ENCODE peak calls at places on chromosomes 16 and 17, in five cellular contexts. R, V, T, K and U are unnamed samples.

GRCh38 chr17:4329838-4330237 is 36.6 kb downstream of the UBE2G1 start:
- DNase-seq in V (no peak), R (peak; percentile 83), K (no peak), T (no peak), U (no peak)

GRCh38 chr16:70709457-70709856 is 23.6 kb upstream of the MTSS2 start:
- DNase-seq in V (no peak), R (no peak), K (no peak), T (no peak), U (no peak)

GRCh38 chr17:45312477-45313418 is 4.1 kb downstream of the MAP3K14 start:
- DNase-seq in K (no peak), R (no peak), T (no peak), V (no peak), U (no peak)

GRCh38 chr16:53123753-53124152 is 69.0 kb downstream of the CHD9 start:
- DNase-seq in K (no peak), T (no peak), R (no peak), V (no peak), U (no peak)

GRCh38 chr17:50276588-50277356 is 2.5 kb downstream of the TMEM92 start:
- DNase-seq in T (no peak), R (no peak), K (no peak), V (peak; percentile 30), U (no peak)

GRCh38 chr17:72287586-72287985 is 166.8 kb downstream of the SOX9 start:
- DNase-seq in T (no peak), V (no peak), K (no peak), R (no peak), U (no peak)

GRCh38 chr17:64073771-64074703 is 53.6 kb upstream of the ICAM2 start:
- DNase-seq in K (no peak), T (no peak), V (peak; percentile 69), R (no peak), U (no peak)

GRCh38 chr16:15865742-15866141 is 8.9 kb upstream of the MYH11 start:
- DNase-seq in V (no peak), R (no peak), T (no peak), K (no peak), U (no peak)

GRCh38 chr16:85557976-85558589 is 55.0 kb upstream of the GSE1 start:
- DNase-seq in T (no peak), R (no peak), V (no peak), K (no peak), U (no peak)

GRCh38 chr17:75778861-75779249 is 5.8 kb upstream of the UNK start:
- DNase-seq in K (no peak), T (peak; percentile 65), V (peak; percentile 72), R (no peak), U (no peak)

GRCh38 chr17:40311575-40311974 is 2.6 kb downstream of the RARA start:
- DNase-seq in T (no peak), R (no peak), V (no peak), K (no peak), U (no peak)

GRCh38 chr16:15737140-15737644 is 87.1 kb downstream of the NDE1 start:
- DNase-seq in K (no peak), T (no peak), V (no peak), R (no peak), U (no peak)

GRCh38 chr17:386145-386876 is 33.7 kb upstream of the RPH3AL start:
- DNase-seq in R (no peak), T (peak; percentile 79), V (peak; percentile 92), K (peak; percentile 74), U (peak; percentile 85)

GRCh38 chr16:56909484-56910113 is 22.3 kb upstream of the HERPUD1 start:
- DNase-seq in V (no peak), R (no peak), T (no peak), K (no peak), U (no peak)

GRCh38 chr17:4937553-4937952 is 2.3 kb downstream of the SLC25A11 start:
- DNase-seq in R (no peak), T (no peak), V (no peak), K (no peak), U (no peak)

GRCh38 chr16:56289412-56289811 is 98.1 kb downstream of the GNAO1 start:
- DNase-seq in R (no peak), V (no peak), K (no peak), T (no peak), U (no peak)

GRCh38 chr16:15934991-15935390 is 14.4 kb upstream of the ABCC1 start:
- DNase-seq in R (no peak), K (no peak), T (no peak), V (no peak), U (no peak)

GRCh38 chr16:71528257-71528656 is 2.0 kb downstream of the CHST4 start:
- DNase-seq in V (no peak), K (no peak), T (no peak), R (no peak), U (no peak)

GRCh38 chr16:48531011-48531962 is 78.7 kb downstream of the N4BP1 start:
- DNase-seq in T (no peak), R (peak; percentile 4), K (no peak), V (no peak), U (no peak)

GRCh38 chr16:77223184-77223583 is 24.0 kb downstream of the SYCE1L start:
- DNase-seq in T (peak; percentile 43), V (peak; percentile 35), R (no peak), K (no peak), U (no peak)

GRCh38 chr17:73342549-73343167 is 30.9 kb upstream of the CDC42EP4 start:
- DNase-seq in R (no peak), K (no peak), T (no peak), V (no peak), U (no peak)
- TF ChIP-seq CTCF in R (peak; percentile 34), K (no peak), T (no peak), V (no peak), U (peak; percentile 21)

DNA sequence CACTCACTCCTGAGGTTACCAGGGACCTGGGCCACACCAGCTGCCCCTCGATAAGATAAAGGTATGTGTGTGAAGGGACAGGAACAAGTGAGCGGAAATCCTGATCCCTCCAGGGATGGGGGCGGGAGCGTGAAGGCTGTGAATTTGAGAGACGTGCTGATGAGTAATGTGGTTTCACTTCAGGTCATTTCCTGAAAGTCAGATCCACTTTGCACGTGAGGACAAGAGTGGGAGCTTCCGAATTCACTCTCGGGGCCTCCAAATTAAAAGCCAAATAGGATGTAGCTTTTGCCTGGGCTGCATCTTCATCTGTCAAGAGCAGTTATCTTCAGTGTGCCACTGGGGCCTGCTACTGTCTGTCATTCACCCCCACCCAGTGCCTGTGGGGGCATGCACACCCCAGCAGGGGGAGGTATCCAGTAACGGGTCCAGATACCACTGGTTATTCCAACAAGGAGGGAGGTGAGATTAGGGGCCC is 87.4 kb upstream of the LHX1 start:
- DNase-seq in K (no peak), V (peak; percentile 56), T (peak; percentile 38), R (no peak), U (no peak)
- TF ChIP-seq CTCF in K (no peak), V (no peak), T (no peak), R (peak; percentile 24), U (no peak)

DNA sequence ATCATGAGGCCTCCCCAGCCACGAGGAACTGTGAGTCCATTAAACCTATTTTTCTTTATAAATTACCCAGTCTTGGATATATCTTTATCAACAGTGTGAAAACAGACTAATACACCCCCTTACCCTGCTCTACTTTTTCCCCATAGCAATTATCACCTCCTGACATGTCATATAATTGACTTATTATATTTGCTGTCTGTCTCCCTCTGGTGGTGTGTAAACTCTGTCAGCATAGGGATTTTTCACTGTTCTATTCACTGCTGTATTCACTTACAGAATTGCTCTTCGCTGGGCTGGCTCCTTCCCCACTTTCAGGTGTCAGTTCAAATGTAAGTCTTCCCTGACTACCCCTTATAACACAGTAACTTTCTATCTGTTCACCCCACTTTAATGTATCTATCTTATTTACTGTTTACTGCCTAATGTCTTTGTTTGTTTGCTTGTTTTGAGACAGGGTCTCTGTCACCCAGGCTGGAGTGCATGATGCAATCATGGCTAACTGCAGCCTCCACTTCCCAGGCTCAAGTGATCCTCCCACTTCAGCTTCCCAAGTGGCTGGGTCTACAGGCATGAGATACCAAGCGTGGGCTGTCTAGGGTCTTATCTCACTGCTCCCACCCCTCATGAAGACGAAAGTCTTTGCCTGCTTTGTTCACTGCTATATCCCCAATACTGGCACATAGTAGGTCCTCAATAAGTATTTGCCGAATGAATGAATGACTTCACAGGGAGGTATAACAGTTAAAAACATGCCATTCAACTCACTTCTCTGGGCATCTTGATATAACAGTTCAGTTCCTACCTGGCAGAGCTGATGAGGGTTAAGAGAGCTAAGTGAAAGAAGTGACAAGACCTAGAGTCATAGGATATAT is 52.4 kb upstream of the CDH3 start:
- DNase-seq in V (no peak), T (no peak), R (no peak), K (no peak), U (no peak)
- TF ChIP-seq CTCF in V (no peak), T (no peak), R (no peak), K (no peak), U (peak; percentile 50)

DNA sequence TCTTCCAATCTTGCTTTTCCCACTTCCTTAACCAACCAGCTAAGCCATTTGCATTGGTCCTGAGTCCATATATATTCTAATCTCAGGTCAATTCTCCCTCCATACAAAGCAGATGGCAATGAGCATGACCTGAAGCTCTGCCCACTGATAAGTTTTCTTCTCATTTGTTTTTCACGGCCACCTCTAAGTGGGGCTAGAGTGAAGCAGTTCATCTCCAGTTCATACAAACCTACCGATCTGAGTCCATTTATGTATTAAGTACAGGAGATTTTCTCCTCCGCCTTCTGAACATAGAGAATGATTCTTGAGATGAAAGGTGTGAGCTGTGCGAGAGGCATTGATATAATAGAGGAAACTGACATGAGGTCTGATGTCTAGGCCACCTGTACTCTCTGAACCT is 330.0 kb downstream of the PMP22 start:
- DNase-seq in K (no peak), R (no peak), V (no peak), T (no peak), U (no peak)
- TF ChIP-seq CTCF in K (no peak), R (no peak), V (no peak), T (no peak), U (no peak)